ENCODE peak calls at places on chromosome 16, in nine cellular contexts. J is HFF-Myc; A is fibroblast of lung; Z is WTC11; L is CD8-positive, alpha-beta T cell; H is B cell; W is CD4-positive, alpha-beta T cell; B is colonic mucosa; F is progenitor cell of endocrine pancreas. I is an unnamed sample.

GRCh38 chr16:78444-79145 is 570 bp downstream of the MPG start:
- DNase-seq in B (peak; percentile 34), H (peak; percentile 50), F (no peak), Z (no peak), A (peak; percentile 58), L (no peak), J (no peak), W (no peak), I (peak; percentile 38)

GRCh38 chr16:72241930-72242329 is 70.0 kb upstream of the PMFBP1 start:
- DNase-seq in H (no peak), L (no peak), Z (no peak), B (peak; percentile 31), W (no peak), J (peak; percentile 46), A (peak; percentile 48), F (no peak), I (peak; percentile 54)

GRCh38 chr16:47073223-47074155 is 70.3 kb downstream of the NETO2 start:
- DNase-seq in L (no peak), Z (no peak), H (no peak), B (peak; percentile 53), J (no peak), W (no peak), A (no peak), F (no peak), I (no peak)

GRCh38 chr16:22321340-22322001 is 24.3 kb downstream of the POLR3E start:
- DNase-seq in Z (peak; percentile 79), J (peak; percentile 52), B (peak; percentile 58), F (peak; percentile 44), A (peak; percentile 55), W (peak; percentile 70), H (peak; percentile 81), L (peak; percentile 72), I (peak; percentile 19)

GRCh38 chr16:55711959-55712876 is 56.4 kb downstream of the SLC6A2 start:
- DNase-seq in W (peak; percentile 46), B (peak; percentile 49), J (peak; percentile 40), A (peak; percentile 21), L (peak; percentile 54), F (peak; percentile 61), H (peak; percentile 63), Z (peak; percentile 76), I (peak; percentile 36)

GRCh38 chr16:23359092-23359760 is 57.1 kb downstream of the SCNN1B start:
- DNase-seq in J (no peak), A (no peak), H (no peak), B (no peak), F (no peak), Z (no peak), L (no peak), W (no peak), I (no peak)

GRCh38 chr16:30447512-30448226 is 2.0 kb upstream of the SEPHS2 start:
- DNase-seq in F (no peak), J (no peak), W (no peak), A (no peak), L (no peak), B (peak; percentile 70), Z (no peak), H (no peak), I (no peak)

GRCh38 chr16:83458612-83459011 is 349.2 kb upstream of the HSBP1 start:
- DNase-seq in A (peak; percentile 70), F (no peak), J (no peak), W (no peak), B (no peak), Z (no peak), L (no peak), H (no peak), I (no peak)

GRCh38 chr16:27285676-27286196 is 17.2 kb upstream of the NSMCE1 start:
- DNase-seq in W (no peak), L (no peak), J (no peak), Z (no peak), H (no peak), B (peak; percentile 34), F (no peak), A (no peak), I (no peak)

GRCh38 chr16:85894266-85894665 is 4.7 kb upstream of the IRF8 start:
- DNase-seq in J (no peak), A (no peak), Z (peak; percentile 37), H (peak; percentile 45), F (no peak), B (peak; percentile 65), L (no peak), W (no peak), I (no peak)
- TF ChIP-seq CTCF in J (no peak), A (no peak), Z (no peak), H (peak; percentile 36), F (no peak), B (peak; percentile 23), L (no peak), W (no peak), I (no peak)

GRCh38 chr16:21284414-21284813 is 6.3 kb upstream of the CRYM start:
- DNase-seq in H (no peak), W (no peak), A (no peak), Z (no peak), J (no peak), F (no peak), L (no peak), B (no peak), I (no peak)

GRCh38 chr16:21279501-21279900 is 1.4 kb upstream of the CRYM start:
- DNase-seq in W (no peak), A (peak; percentile 12), H (no peak), L (no peak), B (no peak), Z (no peak), F (no peak), J (no peak), I (no peak)

GRCh38 chr16:21281698-21282389 is 3.8 kb upstream of the CRYM start:
- DNase-seq in W (no peak), J (no peak), F (no peak), Z (no peak), A (no peak), B (no peak), L (no peak), H (no peak), I (no peak)

GRCh38 chr16:21277927-21278706 is at the start of gene CRYM:
- DNase-seq in F (peak; percentile 67), H (peak; percentile 86), W (peak; percentile 19), Z (peak; percentile 82), A (no peak), L (no peak), B (peak; percentile 83), J (no peak), I (no peak)

GRCh38 chr16:21283521-21284289 is 5.6 kb upstream of the CRYM start:
- DNase-seq in L (no peak), F (peak; percentile 62), A (peak; percentile 48), B (peak; percentile 66), W (no peak), J (no peak), H (peak; percentile 65), Z (peak; percentile 79), I (no peak)
- TF ChIP-seq CTCF in L (no peak), F (peak; percentile 65), A (peak; percentile 39), B (peak; percentile 38), W (no peak), J (peak; percentile 54), H (peak; percentile 37), Z (no peak), I (peak; percentile 53)

GRCh38 chr16:5027086-5027485 is 6.6 kb downstream of the NAGPA start:
- DNase-seq in L (no peak), W (no peak), J (no peak), B (no peak), F (no peak), A (no peak), Z (no peak), H (no peak), I (no peak)

GRCh38 chr16:5024632-5025031 is 9.1 kb downstream of the NAGPA start:
- DNase-seq in F (no peak), H (no peak), W (no peak), L (no peak), Z (no peak), B (peak; percentile 57), J (no peak), A (peak; percentile 20), I (peak; percentile 18)

GRCh38 chr16:5026664-5027063 is 7.1 kb downstream of the NAGPA start:
- DNase-seq in B (no peak), H (no peak), W (no peak), F (no peak), J (no peak), L (no peak), Z (no peak), A (no peak), I (no peak)

GRCh38 chr16:5027575-5028235 is 6.0 kb downstream of the NAGPA start:
- DNase-seq in A (no peak), J (no peak), H (no peak), L (no peak), B (no peak), W (no peak), Z (no peak), F (no peak), I (no peak)

DNA sequence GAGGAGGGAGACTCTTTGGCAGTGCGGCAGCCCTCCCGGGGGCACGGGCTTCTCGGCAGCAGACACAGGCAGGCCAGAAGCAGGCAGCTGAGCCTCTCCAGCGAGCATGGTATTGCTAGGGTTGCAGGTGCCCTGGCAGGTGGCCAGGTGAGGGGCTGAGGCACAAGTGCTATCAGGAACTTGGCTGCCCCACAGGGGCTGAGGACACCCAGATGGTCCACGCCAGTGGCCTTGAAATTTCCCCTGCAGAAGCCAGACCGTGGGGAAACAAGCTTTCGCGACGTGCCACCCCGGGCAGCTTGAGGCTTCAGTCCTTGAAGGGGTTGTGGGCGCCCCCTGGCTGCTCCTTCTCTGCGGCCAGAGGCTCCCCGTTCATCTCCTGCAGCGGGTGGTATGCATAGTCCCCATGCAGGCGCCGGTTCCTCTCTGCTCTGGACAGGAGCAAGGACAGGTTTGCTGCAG is 8.5 kb downstream of the NAGPA start:
- DNase-seq in Z (peak; percentile 85), A (no peak), J (no peak), F (no peak), B (peak; percentile 42), H (no peak), W (no peak), L (no peak), I (no peak)
- TF ChIP-seq CTCF in Z (peak; percentile 45), A (no peak), J (peak; percentile 61), F (peak; percentile 52), B (no peak), H (no peak), W (no peak), L (peak; percentile 3), I (peak; percentile 48)

GRCh38 chr16:65123846-65124513 is 2.1 kb upstream of the CDH11 start:
- DNase-seq in B (peak; percentile 20), W (no peak), Z (no peak), L (no peak), H (no peak), J (no peak), A (no peak), F (no peak), I (no peak)

GRCh38 chr16:65122724-65122973 is 786 bp upstream of the CDH11 start:
- DNase-seq in B (no peak), L (no peak), W (no peak), H (no peak), F (no peak), A (no peak), Z (no peak), J (no peak), I (no peak)

GRCh38 chr16:65122974-65123845 is 1.3 kb upstream of the CDH11 start:
- DNase-seq in H (no peak), L (no peak), W (no peak), F (no peak), B (peak; percentile 56), Z (peak; percentile 37), A (peak; percentile 73), J (no peak), I (peak; percentile 63)

GRCh38 chr16:65120811-65121721 is 797 bp downstream of the CDH11 start:
- DNase-seq in F (peak; percentile 27), L (no peak), Z (peak; percentile 40), H (no peak), J (no peak), B (peak; percentile 23), A (peak; percentile 55), W (no peak), I (no peak)

GRCh38 chr16:65121870-65122723 is at the start of gene CDH11:
- DNase-seq in B (peak; percentile 37), J (no peak), W (no peak), F (peak; percentile 29), H (no peak), Z (peak; percentile 70), L (no peak), A (peak; percentile 91), I (peak; percentile 81)
- TF ChIP-seq CTCF in B (no peak), J (peak; percentile 13), W (no peak), F (peak; percentile 38), H (no peak), Z (no peak), L (no peak), A (peak; percentile 32), I (peak; percentile 77)